ENCODE peak calls at places on chromosomes 13 and 19, in six cellular contexts. Z is stimulated activated CD8-positive, alpha-beta memory T cell treated with anti-CD3 and anti-CD28 coated beads, Interleukin-4, amount 100 ng/mL, for 1 hour; I is hippocampal formation; U is HTR-8/SVneo; D is bronchial epithelial cell; H is cardiac muscle cell. V is an unnamed sample.

GRCh38 chr13:96780105-96780504 is 214.2 kb downstream of the OXGR1 start:
- DNase-seq in D (no peak), H (peak), Z (no peak), U (no peak), I (no peak), V (no peak)

GRCh38 chr19:49441210-49441959 is at the start of gene SLC17A7:
- DNase-seq in I (no peak), Z (no peak), D (no peak), U (peak), H (no peak), V (no peak)

GRCh38 chr19:8423821-8424223 is 10.7 kb downstream of the MARCHF2 start:
- DNase-seq in H (peak), U (peak), Z (no peak), D (peak), I (no peak), V (peak)

GRCh38 chr13:113636266-113636963 is 21.6 kb downstream of the ATP4B start:
- DNase-seq in Z (no peak), U (no peak), H (no peak), I (no peak), D (no peak), V (no peak)

GRCh38 chr13:65336916-65337315 is 1893.2 kb downstream of the PCDH9 start:
- DNase-seq in H (peak), Z (no peak), U (no peak), D (no peak), I (no peak), V (no peak)

GRCh38 chr19:29497241-29497640 is 28.6 kb upstream of the VSTM2B start:
- DNase-seq in I (no peak), U (no peak), H (no peak), Z (no peak), D (no peak), V (no peak)

GRCh38 chr19:16919496-16919895 is 30.7 kb downstream of the F2RL3 start:
- DNase-seq in I (no peak), D (no peak), H (no peak), Z (no peak), U (no peak), V (no peak)

GRCh38 chr13:59635591-59635990 is 528.1 kb downstream of the DIAPH3 start:
- DNase-seq in I (no peak), Z (no peak), H (no peak), U (no peak), D (no peak), V (no peak)

GRCh38 chr13:47680752-47681151 is 320.3 kb downstream of the SUCLA2 start:
- DNase-seq in U (no peak), H (peak), I (no peak), D (peak), Z (no peak), V (no peak)

GRCh38 chr19:39953915-39954314 is 17.1 kb upstream of the PSMC4 start:
- DNase-seq in Z (no peak), I (no peak), U (no peak), D (no peak), H (no peak), V (no peak)

GRCh38 chr19:29387586-29387985 is 138.2 kb upstream of the VSTM2B start:
- DNase-seq in U (no peak), I (no peak), D (no peak), H (no peak), Z (no peak), V (no peak)

GRCh38 chr19:14088634-14089411 is 1.7 kb downstream of the SAMD1 start:
- DNase-seq in H (no peak), D (no peak), U (no peak), Z (no peak), I (no peak), V (no peak)

GRCh38 chr19:41863209-41863931 is 3.3 kb downstream of the RPS19 start:
- DNase-seq in U (no peak), I (no peak), D (no peak), Z (no peak), H (no peak), V (no peak)

GRCh38 chr19:12112238-12112637 is 27.9 kb downstream of the ZNF20 start:
- DNase-seq in Z (no peak), I (no peak), H (no peak), D (no peak), U (no peak), V (no peak)

GRCh38 chr13:22061806-22062391 is 391.0 kb downstream of the FGF9 start:
- DNase-seq in I (no peak), H (no peak), Z (no peak), D (no peak), U (no peak), V (no peak)

GRCh38 chr19:46958542-46958941 is 61.1 kb upstream of the NPAS1 start:
- DNase-seq in Z (no peak), I (no peak), H (peak), U (no peak), D (no peak), V (no peak)

GRCh38 chr19:23563326-23563725 is 123.7 kb downstream of the ZNF675 start:
- DNase-seq in H (no peak), U (no peak), D (no peak), I (no peak), Z (no peak), V (no peak)

GRCh38 chr13:113178896-113179167 is 20.4 kb downstream of the PROZ start:
- DNase-seq in D (no peak), H (no peak), U (no peak), I (no peak), Z (no peak), V (no peak)

GRCh38 chr19:45598267-45599011 is 3.6 kb downstream of the GPR4 start:
- DNase-seq in D (no peak), H (peak), U (no peak), Z (no peak), I (no peak), V (no peak)

GRCh38 chr13:91813255-91813654 is 414.8 kb downstream of the GPC5 start:
- DNase-seq in I (no peak), Z (no peak), U (no peak), D (no peak), H (peak), V (no peak)

GRCh38 chr13:40984670-40985366 is 34.3 kb downstream of the ELF1 start:
- DNase-seq in I (peak), H (peak), D (peak), Z (no peak), U (no peak), V (no peak)

GRCh38 chr19:2145831-2146241 is 5.5 kb downstream of the AP3D1 start:
- DNase-seq in U (no peak), I (no peak), D (no peak), Z (no peak), H (no peak), V (no peak)

V was measured in LNCaP clone FGC.